ENCODE peak calls at places on chromosomes 1 and 21, in four cellular contexts. One of them, this sample, is unnamed.

GRCh38 chr1:1068374-1069060 is 5.6 kb downstream of the RNF223 start:
- DNase-seq in GM12878: no peak
- DNase-seq in K562: no peak
- DNase-seq in HepG2: no peak
- DNase-seq in this sample: no peak

GRCh38 chr1:233224291-233224690 is 71.2 kb downstream of the PCNX2 start:
- DNase-seq in GM12878: no peak
- DNase-seq in HepG2: no peak
- DNase-seq in K562: no peak
- DNase-seq in this sample: no peak

GRCh38 chr1:83802450-83803152 is 196.3 kb downstream of the TTLL7 start:
- DNase-seq in HepG2: no peak
- DNase-seq in GM12878: no peak
- DNase-seq in K562: no peak
- DNase-seq in this sample: no peak

GRCh38 chr1:187961895-187962294 is 1133.1 kb downstream of the PLA2G4A start:
- DNase-seq in HepG2: no peak
- DNase-seq in GM12878: no peak
- DNase-seq in K562: no peak
- DNase-seq in this sample: no peak

GRCh38 chr1:202072211-202072610 is 50.5 kb upstream of the GPR37L1 start:
- DNase-seq in HepG2: no peak
- DNase-seq in GM12878: no peak
- DNase-seq in K562: no peak
- DNase-seq in this sample: no peak

GRCh38 chr1:34165422-34165921 is 442 bp upstream of the CSMD2 start:
- DNase-seq in GM12878: no peak
- DNase-seq in HepG2: no peak
- DNase-seq in K562: no peak
- DNase-seq in this sample: no peak

GRCh38 chr1:44405041-44405803 is at the start of gene RNF220:
- DNase-seq in HepG2: peak; percentile 83
- DNase-seq in K562: no peak
- DNase-seq in GM12878: no peak
- DNase-seq in this sample: peak; percentile 71

GRCh38 chr1:54542120-54542961 is 5.7 kb upstream of the ACOT11 start:
- DNase-seq in HepG2: peak; percentile 81
- DNase-seq in GM12878: peak; percentile 9
- DNase-seq in K562: peak; percentile 67
- DNase-seq in this sample: peak; percentile 84

GRCh38 chr1:156961709-156962108 is 41.3 kb downstream of the LRRC71 start:
- DNase-seq in K562: no peak
- DNase-seq in GM12878: no peak
- DNase-seq in HepG2: no peak
- DNase-seq in this sample: no peak

GRCh38 chr1:206723500-206724472 is 39.1 kb downstream of the MAPKAPK2 start:
- DNase-seq in GM12878: no peak
- DNase-seq in HepG2: no peak
- DNase-seq in K562: no peak
- DNase-seq in this sample: no peak

GRCh38 chr1:44554706-44555105 is 119.6 kb downstream of the TMEM53 start:
- DNase-seq in K562: no peak
- DNase-seq in HepG2: no peak
- DNase-seq in GM12878: no peak
- DNase-seq in this sample: no peak

GRCh38 chr1:158103860-158104522 is 76.7 kb upstream of the CD1D start:
- DNase-seq in K562: no peak
- DNase-seq in GM12878: no peak
- DNase-seq in HepG2: no peak
- DNase-seq in this sample: no peak

GRCh38 chr1:54118704-54119103 is 34.1 kb downstream of the CDCP2 start:
- DNase-seq in GM12878: no peak
- DNase-seq in HepG2: no peak
- DNase-seq in K562: no peak
- DNase-seq in this sample: no peak

GRCh38 chr1:67700692-67701410 is 15.8 kb downstream of the GADD45A start:
- DNase-seq in HepG2: peak; percentile 98
- DNase-seq in GM12878: no peak
- DNase-seq in K562: peak; percentile 89
- DNase-seq in this sample: peak; percentile 91

GRCh38 chr1:38942664-38943428 is 1.2 kb upstream of the RHBDL2 start:
- DNase-seq in GM12878: no peak
- DNase-seq in K562: no peak
- DNase-seq in HepG2: peak; percentile 41
- DNase-seq in this sample: no peak

GRCh38 chr1:49016030-49016991 is 239.6 kb upstream of the BEND5 start:
- DNase-seq in HepG2: no peak
- DNase-seq in GM12878: no peak
- DNase-seq in K562: no peak
- DNase-seq in this sample: peak; percentile 8

GRCh38 chr1:205440476-205441317 is 15.1 kb downstream of the BLACAT1 start:
- DNase-seq in GM12878: peak; percentile 47
- DNase-seq in HepG2: peak; percentile 91
- DNase-seq in K562: peak; percentile 80
- DNase-seq in this sample: peak; percentile 41

GRCh38 chr1:66788231-66788939 is 12.7 kb downstream of the INSL5 start:
- DNase-seq in HepG2: no peak
- DNase-seq in K562: no peak
- DNase-seq in GM12878: no peak
- DNase-seq in this sample: no peak

GRCh38 chr21:41706678-41707077 is 60.2 kb downstream of the RIPK4 start:
- DNase-seq in GM12878: no peak
- DNase-seq in HepG2: peak; percentile 86
- DNase-seq in K562: no peak
- DNase-seq in this sample: no peak

GRCh38 chr1:12473596-12474329 is 144.2 kb downstream of the DHRS3 start:
- DNase-seq in K562: no peak
- DNase-seq in GM12878: no peak
- DNase-seq in HepG2: no peak
- DNase-seq in this sample: no peak

GRCh38 chr21:27149034-27149433 is 182.1 kb upstream of the ADAMTS5 start:
- DNase-seq in HepG2: no peak
- DNase-seq in GM12878: no peak
- DNase-seq in K562: no peak
- DNase-seq in this sample: no peak

GRCh38 chr1:224615861-224616760 is at the start of gene CNIH3:
- DNase-seq in HepG2: no peak
- DNase-seq in K562: no peak
- DNase-seq in GM12878: no peak
- DNase-seq in this sample: peak; percentile 85

GRCh38 chr1:201696217-201696761 is 132.7 kb upstream of the IPO9 start:
- DNase-seq in K562: no peak
- DNase-seq in GM12878: no peak
- DNase-seq in HepG2: no peak
- DNase-seq in this sample: no peak

GRCh38 chr1:81670286-81670685 is 130.4 kb upstream of the ADGRL2 start:
- DNase-seq in GM12878: no peak
- DNase-seq in HepG2: no peak
- DNase-seq in K562: no peak
- DNase-seq in this sample: no peak

GRCh38 chr1:109978761-109979488 is 5.6 kb upstream of the AHCYL1 start:
- DNase-seq in GM12878: no peak
- DNase-seq in HepG2: peak; percentile 46
- DNase-seq in K562: no peak
- DNase-seq in this sample: no peak

GRCh38 chr1:208189183-208189582 is 55.0 kb downstream of the PLXNA2 start:
- DNase-seq in HepG2: no peak
- DNase-seq in GM12878: peak; percentile 46
- DNase-seq in K562: peak; percentile 48
- DNase-seq in this sample: no peak

GRCh38 chr1:171061425-171062143 is 29.1 kb upstream of the FMO3 start:
- DNase-seq in HepG2: no peak
- DNase-seq in K562: no peak
- DNase-seq in GM12878: no peak
- DNase-seq in this sample: no peak

GRCh38 chr1:30867537-30867936 is 41.0 kb downstream of the SDC3 start:
- DNase-seq in HepG2: no peak
- DNase-seq in K562: no peak
- DNase-seq in GM12878: no peak
- DNase-seq in this sample: no peak

GRCh38 chr21:42864812-42865211 is 14.5 kb downstream of the WDR4 start:
- DNase-seq in K562: no peak
- DNase-seq in GM12878: no peak
- DNase-seq in HepG2: no peak
- DNase-seq in this sample: no peak

GRCh38 chr1:9628541-9629444 is 22.7 kb upstream of the PIK3CD start:
- DNase-seq in K562: no peak
- DNase-seq in HepG2: no peak
- DNase-seq in GM12878: peak; percentile 72
- DNase-seq in this sample: no peak

GRCh38 chr1:228544921-228545591 is 57.9 kb downstream of the RNF187 start:
- DNase-seq in K562: no peak
- DNase-seq in HepG2: no peak
- DNase-seq in GM12878: no peak
- DNase-seq in this sample: no peak

GRCh38 chr1:91552091-91552490 is 51.4 kb downstream of the CDC7 start:
- DNase-seq in GM12878: no peak
- DNase-seq in HepG2: no peak
- DNase-seq in K562: no peak
- DNase-seq in this sample: no peak
- TF ChIP-seq FOXK2 in GM12878: no peak
- TF ChIP-seq FOXK2 in HepG2: no peak
- TF ChIP-seq FOXK2 in K562: no peak
- TF ChIP-seq FOXK2 in this sample: no peak

GRCh38 chr1:94926365-94926914 is 470 bp downstream of the CNN3 start:
- DNase-seq in GM12878: no peak
- DNase-seq in K562: no peak
- DNase-seq in HepG2: peak; percentile 36
- DNase-seq in this sample: peak; percentile 72

GRCh38 chr1:94925561-94926364 is 1.1 kb downstream of the CNN3 start:
- DNase-seq in GM12878: peak; percentile 5
- DNase-seq in HepG2: peak; percentile 89
- DNase-seq in K562: no peak
- DNase-seq in this sample: peak; percentile 78

GRCh38 chr1:94926915-94927404 is at the start of gene CNN3:
- DNase-seq in HepG2: peak; percentile 82
- DNase-seq in K562: peak; percentile 57
- DNase-seq in GM12878: peak; percentile 4
- DNase-seq in this sample: peak; percentile 93

GRCh38 chr1:94922756-94923465 is 4.0 kb downstream of the CNN3 start:
- DNase-seq in HepG2: no peak
- DNase-seq in K562: no peak
- DNase-seq in GM12878: no peak
- DNase-seq in this sample: no peak

GRCh38 chr1:94924967-94925366 is 1.9 kb downstream of the CNN3 start:
- DNase-seq in HepG2: no peak
- DNase-seq in GM12878: no peak
- DNase-seq in K562: no peak
- DNase-seq in this sample: no peak
- TF ChIP-seq FOXM1 in HepG2: no peak
- TF ChIP-seq FOXM1 in GM12878: no peak
- TF ChIP-seq FOXM1 in K562: no peak
- TF ChIP-seq FOXM1 in this sample: no peak

GRCh38 chr1:204323887-204324286 is 35.8 kb downstream of the PLEKHA6 start:
- DNase-seq in HepG2: no peak
- DNase-seq in GM12878: no peak
- DNase-seq in K562: no peak
- DNase-seq in this sample: no peak
- TF ChIP-seq FOXK2 in HepG2: no peak
- TF ChIP-seq FOXK2 in GM12878: no peak
- TF ChIP-seq FOXK2 in K562: no peak
- TF ChIP-seq FOXK2 in this sample: no peak

GRCh38 chr1:175678471-175678870 is 64.9 kb downstream of the TNR start:
- DNase-seq in GM12878: no peak
- DNase-seq in K562: no peak
- DNase-seq in HepG2: no peak
- DNase-seq in this sample: no peak
- TF ChIP-seq FOXM1 in GM12878: no peak
- TF ChIP-seq FOXM1 in K562: no peak
- TF ChIP-seq FOXM1 in HepG2: no peak
- TF ChIP-seq FOXM1 in this sample: no peak

GRCh38 chr1:86939406-86939805 is 25.0 kb downstream of the HS2ST1 start:
- DNase-seq in GM12878: no peak
- DNase-seq in K562: peak; percentile 45
- DNase-seq in HepG2: no peak
- DNase-seq in this sample: no peak
- TF ChIP-seq FOXK2 in GM12878: no peak
- TF ChIP-seq FOXK2 in K562: no peak
- TF ChIP-seq FOXK2 in HepG2: no peak
- TF ChIP-seq FOXK2 in this sample: no peak

GRCh38 chr1:220706480-220706879 is 16.3 kb downstream of the C1orf115 start:
- DNase-seq in HepG2: no peak
- DNase-seq in K562: no peak
- DNase-seq in GM12878: no peak
- DNase-seq in this sample: no peak

GRCh38 chr1:220706921-220707559 is 16.9 kb downstream of the C1orf115 start:
- DNase-seq in GM12878: no peak
- DNase-seq in HepG2: no peak
- DNase-seq in K562: no peak
- DNase-seq in this sample: no peak

GRCh38 chr1:220702733-220703704 is 12.9 kb downstream of the C1orf115 start:
- DNase-seq in K562: no peak
- DNase-seq in GM12878: no peak
- DNase-seq in HepG2: no peak
- DNase-seq in this sample: no peak

GRCh38 chr1:220708244-220708643 is 18.1 kb downstream of the C1orf115 start:
- DNase-seq in HepG2: peak; percentile 24
- DNase-seq in GM12878: no peak
- DNase-seq in K562: no peak
- DNase-seq in this sample: no peak

DNA sequence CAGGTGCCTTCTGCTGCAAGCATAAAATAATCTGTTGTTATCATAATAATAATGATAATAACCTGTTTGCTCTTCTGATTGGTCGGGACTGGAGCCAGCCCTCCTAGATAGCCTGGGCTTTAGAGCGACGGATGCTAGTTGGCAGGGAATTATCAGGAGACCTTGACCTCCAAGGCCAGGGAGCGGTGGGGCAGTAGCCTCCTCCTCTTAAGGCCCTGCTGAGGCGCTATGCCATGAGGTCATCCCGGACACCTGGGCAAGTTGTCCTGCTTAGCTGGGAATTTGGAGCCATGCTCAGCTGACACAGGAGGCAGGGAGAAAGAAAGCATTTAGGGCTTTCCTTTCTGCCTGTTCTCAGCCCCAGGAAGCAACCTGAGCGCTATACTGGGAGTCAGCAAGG is 15.6 kb downstream of the C1orf115 start:
- DNase-seq in K562: no peak
- DNase-seq in HepG2: no peak
- DNase-seq in GM12878: no peak
- DNase-seq in this sample: no peak
- TF ChIP-seq FOXM1 in K562: no peak
- TF ChIP-seq FOXM1 in HepG2: no peak
- TF ChIP-seq FOXM1 in GM12878: no peak
- TF ChIP-seq FOXM1 in this sample: no peak

This sample was measured in HEK293T.